ENCODE peak calls at places on chromosome 19, in eight cellular contexts. P is RWPE1, O is HCT116, M is RWPE2, C is adrenal gland, H is keratinocyte, N is fibroblast of lung, U is heart right ventricle. Z is an unnamed sample.

GRCh38 chr19:20038358-20039202 is 725 bp downstream of the ZNF682 start:
- DNase-seq in N (no peak), M (no peak), H (no peak), O (no peak), U (no peak), P (no peak), C (no peak), Z (no peak)

GRCh38 chr19:51726049-51726448 is 2.3 kb upstream of the HAS1 start:
- DNase-seq in C (no peak), O (no peak), M (peak), H (peak), U (no peak), N (peak), P (peak), Z (peak)

GRCh38 chr19:1210227-1210538 is 4.6 kb downstream of the STK11 start:
- DNase-seq in O (no peak), C (peak), U (no peak), M (peak), P (no peak), N (no peak), H (no peak), Z (no peak)

GRCh38 chr19:40414536-40415535 is 1.7 kb upstream of the PRX start:
- DNase-seq in N (no peak), O (no peak), U (no peak), M (no peak), C (no peak), P (no peak), H (no peak), Z (peak)

GRCh38 chr19:18290250-18291018 is 9.0 kb upstream of the JUND start:
- DNase-seq in M (no peak), H (no peak), N (no peak), U (no peak), O (no peak), C (no peak), P (no peak), Z (peak)

GRCh38 chr19:31979949-31980670 is 365.3 kb upstream of the ZNF507 start:
- DNase-seq in O (no peak), N (no peak), M (no peak), P (no peak), U (no peak), C (no peak), H (no peak), Z (no peak)

GRCh38 chr19:49861541-49862410 is 5.6 kb downstream of the PNKP start:
- DNase-seq in N (no peak), C (peak), U (peak), M (no peak), P (no peak), H (no peak), O (no peak), Z (peak)

GRCh38 chr19:3162418-3163229 is 15.9 kb upstream of the S1PR4 start:
- DNase-seq in M (no peak), C (no peak), N (no peak), O (no peak), P (peak), H (no peak), U (no peak), Z (no peak)

GRCh38 chr19:42121666-42122069 is 10.6 kb downstream of the POU2F2 start:
- DNase-seq in H (peak), C (peak), U (peak), N (peak), P (peak), M (peak), O (no peak), Z (peak)

GRCh38 chr19:952680-953500 is 27.1 kb downstream of the ARID3A start:
- DNase-seq in M (peak), C (no peak), N (no peak), H (no peak), P (peak), O (no peak), U (no peak), Z (no peak)

GRCh38 chr19:50252887-50253268 is 49.5 kb downstream of the MYH14 start:
- DNase-seq in H (no peak), U (no peak), P (no peak), N (no peak), M (no peak), C (no peak), O (no peak), Z (no peak)

GRCh38 chr19:38842439-38843174 is 7.2 kb downstream of the HNRNPL start:
- DNase-seq in U (no peak), M (no peak), N (no peak), C (no peak), O (no peak), P (no peak), H (no peak), Z (no peak)

GRCh38 chr19:29843180-29844051 is 31.6 kb downstream of the CCNE1 start:
- DNase-seq in U (peak), M (no peak), N (peak), P (no peak), H (no peak), C (peak), O (no peak), Z (peak)

GRCh38 chr19:4913996-4914735 is 4.9 kb downstream of the UHRF1 start:
- DNase-seq in P (no peak), O (no peak), M (no peak), U (no peak), C (no peak), H (no peak), N (peak), Z (no peak)
- H3K27ac ChIP-seq in P (peak), O (peak), M (peak), U (no peak), C (no peak), H (peak), N (peak), Z (no peak)

GRCh38 chr19:8511573-8512101 is 2.3 kb downstream of the ZNF414 start:
- DNase-seq in H (no peak), P (no peak), C (no peak), M (no peak), N (no peak), U (no peak), O (peak), Z (no peak)

GRCh38 chr19:8513687-8514504 is at the start of gene ZNF414:
- DNase-seq in M (peak), U (peak), H (peak), P (peak), O (peak), C (peak), N (peak), Z (peak)

GRCh38 chr19:8512991-8513686 is 828 bp downstream of the ZNF414 start:
- DNase-seq in C (no peak), P (no peak), M (no peak), H (no peak), O (no peak), N (no peak), U (no peak), Z (no peak)

GRCh38 chr19:8510589-8511115 is 3.3 kb downstream of the ZNF414 start:
- DNase-seq in C (no peak), O (no peak), U (no peak), M (no peak), H (no peak), P (no peak), N (no peak), Z (no peak)

GRCh38 chr19:8512115-8512967 is 1.6 kb downstream of the ZNF414 start:
- DNase-seq in H (no peak), N (no peak), P (peak), U (no peak), O (peak), C (no peak), M (no peak), Z (no peak)
- H3K27ac ChIP-seq in H (peak), N (peak), P (peak), U (peak), O (peak), C (no peak), M (peak), Z (no peak)

GRCh38 chr19:28519950-28520861 is 692.7 kb downstream of the UQCRFS1 start:
- DNase-seq in P (no peak), U (no peak), N (no peak), O (no peak), M (no peak), H (no peak), C (peak), Z (no peak)
- H3K27ac ChIP-seq in P (no peak), U (no peak), N (no peak), O (no peak), M (no peak), H (no peak), C (no peak), Z (no peak)

DNA sequence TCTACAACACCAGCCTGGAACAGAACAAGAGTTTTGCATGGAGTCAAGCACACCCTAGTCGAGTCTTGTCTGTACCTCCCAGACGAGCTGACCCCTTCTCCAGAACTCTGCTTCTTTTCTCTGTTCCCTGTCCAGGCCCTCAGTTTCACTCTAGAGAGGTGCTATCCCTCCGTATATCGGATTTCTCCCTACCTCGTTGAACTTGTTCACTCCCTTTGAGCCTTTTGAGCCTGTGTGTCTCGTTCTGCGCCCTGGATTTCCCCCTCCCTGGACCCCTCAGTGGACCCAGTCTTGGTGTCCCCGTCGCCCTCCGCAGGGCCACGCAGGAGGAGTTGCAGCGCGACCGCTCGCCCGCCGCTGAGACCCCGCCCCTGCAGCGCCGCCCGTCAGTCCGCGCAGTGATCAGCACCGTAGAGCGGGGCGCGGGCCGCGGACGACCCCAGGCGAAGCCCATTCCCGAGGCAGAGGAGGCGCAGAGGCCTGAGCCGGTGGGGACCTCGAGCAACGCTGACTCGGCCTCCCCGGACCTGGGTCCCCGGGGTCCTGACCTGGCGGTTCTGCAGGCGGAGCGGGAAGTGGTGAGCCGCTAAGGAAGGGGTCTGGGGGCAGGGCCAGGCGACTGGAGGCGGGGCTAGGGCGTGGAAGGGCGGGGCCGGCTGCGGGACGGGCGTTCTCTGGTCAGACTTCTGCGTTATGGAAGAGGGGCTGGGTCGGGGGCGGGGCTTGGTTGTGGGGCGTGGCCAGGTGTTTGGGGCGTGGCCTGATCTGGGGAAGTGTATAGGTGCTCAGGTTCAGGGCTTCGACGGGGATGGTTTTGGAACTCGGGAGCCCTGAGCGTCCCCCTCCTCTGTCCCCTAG is 5.5 kb downstream of the EPS8L1 start:
- DNase-seq in M (peak), U (peak), O (peak), C (peak), H (no peak), P (peak), N (peak), Z (peak)
- H3K27ac ChIP-seq in M (peak), U (no peak), O (peak), C (no peak), H (peak), P (peak), N (no peak), Z (no peak)

GRCh38 chr19:43478323-43478722 is 12.9 kb upstream of the LYPD3 start:
- DNase-seq in M (no peak), N (no peak), O (no peak), U (no peak), C (no peak), H (no peak), P (no peak), Z (no peak)
- H3K27ac ChIP-seq in M (no peak), N (no peak), O (no peak), U (no peak), C (no peak), H (no peak), P (no peak), Z (no peak)

DNA sequence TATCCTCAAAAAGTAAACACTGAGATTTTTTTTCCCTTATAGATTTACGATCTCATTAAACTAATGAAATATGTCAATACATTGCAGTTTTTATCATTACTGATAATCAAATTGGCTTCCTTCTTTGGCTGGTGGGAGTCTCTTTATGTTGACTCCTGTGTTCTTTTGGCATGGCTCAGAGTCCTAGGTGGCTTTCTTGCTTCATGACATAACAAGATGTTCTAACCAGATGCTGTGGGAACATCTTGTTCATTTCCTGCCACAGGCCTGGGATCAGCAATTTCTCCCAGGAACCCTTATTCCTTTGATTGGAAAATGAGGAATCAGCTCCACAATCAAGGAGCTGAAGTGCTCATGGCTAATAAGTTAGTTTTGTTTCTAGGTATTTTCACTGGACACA is 13.2 kb upstream of the CYP4F22 start:
- DNase-seq in C (no peak), U (no peak), N (no peak), H (no peak), M (no peak), O (no peak), P (no peak), Z (no peak)
- H3K27ac ChIP-seq in C (no peak), U (no peak), N (no peak), H (no peak), M (no peak), O (no peak), P (no peak), Z (no peak)

GRCh38 chr19:7637374-7638256 is 705 bp downstream of the STXBP2 start:
- DNase-seq in N (no peak), M (no peak), H (no peak), C (peak), P (peak), O (no peak), U (no peak), Z (peak)
- H3K27ac ChIP-seq in N (no peak), M (peak), H (peak), C (peak), P (peak), O (peak), U (no peak), Z (no peak)

GRCh38 chr19:5826531-5827341 is 12.8 kb downstream of the FUT6 start:
- DNase-seq in O (peak), N (peak), C (peak), P (peak), M (no peak), H (no peak), U (peak), Z (peak)
- H3K27ac ChIP-seq in O (peak), N (no peak), C (peak), P (peak), M (no peak), H (no peak), U (peak), Z (peak)

GRCh38 chr19:36183455-36183741 is 31.1 kb downstream of the ZNF565 start:
- DNase-seq in O (no peak), C (no peak), M (no peak), N (no peak), U (peak), H (no peak), P (no peak), Z (no peak)
- H3K27ac ChIP-seq in O (peak), C (no peak), M (no peak), N (no peak), U (peak), H (no peak), P (no peak), Z (peak)